ENCODE peak calls at places on chromosomes 12 and 14, in six cellular contexts. One of them, this sample, is unnamed.

GRCh38 chr12:110957652-110958051 is 37.3 kb upstream of the MYL2 start:
- DNase-seq in MCF 10A: no peak
- DNase-seq in neuronal stem cell: no peak
- DNase-seq in osteocyte: peak
- DNase-seq in activated T-cell treated with anti-CD3 and anti-CD28 coated beads, Interleukin-2, amount 50 U/mL, for 1 hour: no peak
- DNase-seq in GM19239: no peak
- DNase-seq in this sample: no peak

GRCh38 chr12:100956311-100956852 is 161.8 kb downstream of the ANO4 start:
- DNase-seq in MCF 10A: no peak
- DNase-seq in neuronal stem cell: no peak
- DNase-seq in osteocyte: no peak
- DNase-seq in activated T-cell treated with anti-CD3 and anti-CD28 coated beads, Interleukin-2, amount 50 U/mL, for 1 hour: no peak
- DNase-seq in GM19239: no peak
- DNase-seq in this sample: no peak

GRCh38 chr14:86423212-86423611 is 893.3 kb downstream of the FLRT2 start:
- DNase-seq in MCF 10A: no peak
- DNase-seq in neuronal stem cell: no peak
- DNase-seq in osteocyte: no peak
- DNase-seq in activated T-cell treated with anti-CD3 and anti-CD28 coated beads, Interleukin-2, amount 50 U/mL, for 1 hour: no peak
- DNase-seq in GM19239: no peak
- DNase-seq in this sample: no peak

GRCh38 chr14:59507752-59508103 is 23.4 kb downstream of the JKAMP start:
- DNase-seq in MCF 10A: peak
- DNase-seq in neuronal stem cell: no peak
- DNase-seq in osteocyte: no peak
- DNase-seq in activated T-cell treated with anti-CD3 and anti-CD28 coated beads, Interleukin-2, amount 50 U/mL, for 1 hour: no peak
- DNase-seq in GM19239: no peak
- DNase-seq in this sample: peak

GRCh38 chr14:67532998-67533753 is at the start of gene PLEKHH1:
- DNase-seq in MCF 10A: peak
- DNase-seq in neuronal stem cell: peak
- DNase-seq in osteocyte: no peak
- DNase-seq in activated T-cell treated with anti-CD3 and anti-CD28 coated beads, Interleukin-2, amount 50 U/mL, for 1 hour: peak
- DNase-seq in GM19239: peak
- DNase-seq in this sample: peak

GRCh38 chr14:29459967-29460366 is 467.7 kb downstream of the PRKD1 start:
- DNase-seq in MCF 10A: no peak
- DNase-seq in neuronal stem cell: no peak
- DNase-seq in osteocyte: no peak
- DNase-seq in activated T-cell treated with anti-CD3 and anti-CD28 coated beads, Interleukin-2, amount 50 U/mL, for 1 hour: no peak
- DNase-seq in GM19239: no peak
- DNase-seq in this sample: no peak

GRCh38 chr12:27048822-27049752 is 26.7 kb downstream of the MED21 start:
- DNase-seq in MCF 10A: peak
- DNase-seq in neuronal stem cell: no peak
- DNase-seq in osteocyte: no peak
- DNase-seq in activated T-cell treated with anti-CD3 and anti-CD28 coated beads, Interleukin-2, amount 50 U/mL, for 1 hour: no peak
- DNase-seq in GM19239: no peak
- DNase-seq in this sample: peak

GRCh38 chr12:49264466-49264872 is 413 bp upstream of the TUBA1C start:
- DNase-seq in MCF 10A: no peak
- DNase-seq in neuronal stem cell: no peak
- DNase-seq in osteocyte: no peak
- DNase-seq in activated T-cell treated with anti-CD3 and anti-CD28 coated beads, Interleukin-2, amount 50 U/mL, for 1 hour: peak
- DNase-seq in GM19239: peak
- DNase-seq in this sample: no peak

GRCh38 chr12:53241623-53242412 is 9.8 kb upstream of the RARG start:
- DNase-seq in MCF 10A: no peak
- DNase-seq in neuronal stem cell: no peak
- DNase-seq in osteocyte: no peak
- DNase-seq in activated T-cell treated with anti-CD3 and anti-CD28 coated beads, Interleukin-2, amount 50 U/mL, for 1 hour: no peak
- DNase-seq in GM19239: no peak
- DNase-seq in this sample: no peak

GRCh38 chr12:2944401-2945047 is 14.7 kb upstream of the TEAD4 start:
- DNase-seq in MCF 10A: peak
- DNase-seq in neuronal stem cell: peak
- DNase-seq in osteocyte: no peak
- DNase-seq in activated T-cell treated with anti-CD3 and anti-CD28 coated beads, Interleukin-2, amount 50 U/mL, for 1 hour: peak
- DNase-seq in GM19239: peak
- DNase-seq in this sample: peak

GRCh38 chr12:62983594-62983993 is 48.6 kb upstream of the PPM1H start:
- DNase-seq in MCF 10A: peak
- DNase-seq in neuronal stem cell: no peak
- DNase-seq in osteocyte: no peak
- DNase-seq in activated T-cell treated with anti-CD3 and anti-CD28 coated beads, Interleukin-2, amount 50 U/mL, for 1 hour: no peak
- DNase-seq in GM19239: no peak
- DNase-seq in this sample: no peak

GRCh38 chr14:92531151-92531873 is 17.7 kb downstream of the RIN3 start:
- DNase-seq in MCF 10A: no peak
- DNase-seq in neuronal stem cell: no peak
- DNase-seq in osteocyte: no peak
- DNase-seq in activated T-cell treated with anti-CD3 and anti-CD28 coated beads, Interleukin-2, amount 50 U/mL, for 1 hour: peak
- DNase-seq in GM19239: no peak
- DNase-seq in this sample: no peak

GRCh38 chr12:96398422-96399080 is 1.7 kb downstream of the CDK17 start:
- DNase-seq in MCF 10A: peak
- DNase-seq in neuronal stem cell: no peak
- DNase-seq in osteocyte: no peak
- DNase-seq in activated T-cell treated with anti-CD3 and anti-CD28 coated beads, Interleukin-2, amount 50 U/mL, for 1 hour: no peak
- DNase-seq in GM19239: no peak
- DNase-seq in this sample: no peak

GRCh38 chr12:47989023-47989417 is 15.3 kb downstream of the COL2A1 start:
- DNase-seq in MCF 10A: no peak
- DNase-seq in neuronal stem cell: no peak
- DNase-seq in osteocyte: no peak
- DNase-seq in activated T-cell treated with anti-CD3 and anti-CD28 coated beads, Interleukin-2, amount 50 U/mL, for 1 hour: no peak
- DNase-seq in GM19239: no peak
- DNase-seq in this sample: no peak

GRCh38 chr14:75450381-75451276 is 22.8 kb downstream of the JDP2 start:
- DNase-seq in MCF 10A: peak
- DNase-seq in neuronal stem cell: no peak
- DNase-seq in osteocyte: no peak
- DNase-seq in activated T-cell treated with anti-CD3 and anti-CD28 coated beads, Interleukin-2, amount 50 U/mL, for 1 hour: no peak
- DNase-seq in GM19239: no peak
- DNase-seq in this sample: peak

GRCh38 chr14:90301122-90301521 is 30.6 kb downstream of the NRDE2 start:
- DNase-seq in MCF 10A: no peak
- DNase-seq in neuronal stem cell: no peak
- DNase-seq in osteocyte: no peak
- DNase-seq in activated T-cell treated with anti-CD3 and anti-CD28 coated beads, Interleukin-2, amount 50 U/mL, for 1 hour: no peak
- DNase-seq in GM19239: no peak
- DNase-seq in this sample: no peak

GRCh38 chr12:96361074-96361473 is 39.2 kb downstream of the CDK17 start:
- DNase-seq in MCF 10A: no peak
- DNase-seq in neuronal stem cell: no peak
- DNase-seq in osteocyte: no peak
- DNase-seq in activated T-cell treated with anti-CD3 and anti-CD28 coated beads, Interleukin-2, amount 50 U/mL, for 1 hour: no peak
- DNase-seq in GM19239: no peak
- DNase-seq in this sample: no peak

GRCh38 chr12:26789731-26790644 is 43.0 kb downstream of the ITPR2 start:
- DNase-seq in MCF 10A: peak
- DNase-seq in neuronal stem cell: no peak
- DNase-seq in osteocyte: no peak
- DNase-seq in activated T-cell treated with anti-CD3 and anti-CD28 coated beads, Interleukin-2, amount 50 U/mL, for 1 hour: no peak
- DNase-seq in GM19239: no peak
- DNase-seq in this sample: peak

GRCh38 chr14:33566082-33566481 is 384.8 kb downstream of the EGLN3 start:
- DNase-seq in MCF 10A: no peak
- DNase-seq in neuronal stem cell: no peak
- DNase-seq in osteocyte: no peak
- DNase-seq in activated T-cell treated with anti-CD3 and anti-CD28 coated beads, Interleukin-2, amount 50 U/mL, for 1 hour: no peak
- DNase-seq in GM19239: no peak
- DNase-seq in this sample: no peak

GRCh38 chr12:104219908-104220404 is 4.4 kb downstream of the TXNRD1 start:
- DNase-seq in MCF 10A: peak
- DNase-seq in neuronal stem cell: no peak
- DNase-seq in osteocyte: no peak
- DNase-seq in activated T-cell treated with anti-CD3 and anti-CD28 coated beads, Interleukin-2, amount 50 U/mL, for 1 hour: peak
- DNase-seq in GM19239: no peak
- DNase-seq in this sample: peak

GRCh38 chr12:108884116-108885012 is 4.5 kb downstream of the DAO start:
- DNase-seq in MCF 10A: peak
- DNase-seq in neuronal stem cell: no peak
- DNase-seq in osteocyte: no peak
- DNase-seq in activated T-cell treated with anti-CD3 and anti-CD28 coated beads, Interleukin-2, amount 50 U/mL, for 1 hour: peak
- DNase-seq in GM19239: peak
- DNase-seq in this sample: peak

GRCh38 chr12:62301080-62301798 is 41.0 kb downstream of the USP15 start:
- DNase-seq in MCF 10A: no peak
- DNase-seq in neuronal stem cell: no peak
- DNase-seq in osteocyte: no peak
- DNase-seq in activated T-cell treated with anti-CD3 and anti-CD28 coated beads, Interleukin-2, amount 50 U/mL, for 1 hour: no peak
- DNase-seq in GM19239: no peak
- DNase-seq in this sample: no peak

GRCh38 chr14:73238262-73238852 is 1.1 kb downstream of the PAPLN start:
- DNase-seq in MCF 10A: peak
- DNase-seq in neuronal stem cell: no peak
- DNase-seq in osteocyte: peak
- DNase-seq in activated T-cell treated with anti-CD3 and anti-CD28 coated beads, Interleukin-2, amount 50 U/mL, for 1 hour: no peak
- DNase-seq in GM19239: no peak
- DNase-seq in this sample: peak

GRCh38 chr12:68185598-68185997 is 26.1 kb upstream of the IFNG start:
- DNase-seq in MCF 10A: no peak
- DNase-seq in neuronal stem cell: no peak
- DNase-seq in osteocyte: no peak
- DNase-seq in activated T-cell treated with anti-CD3 and anti-CD28 coated beads, Interleukin-2, amount 50 U/mL, for 1 hour: no peak
- DNase-seq in GM19239: no peak
- DNase-seq in this sample: no peak

GRCh38 chr14:95774265-95775160 is 60.6 kb upstream of the TCL1A start:
- DNase-seq in MCF 10A: peak
- DNase-seq in neuronal stem cell: peak
- DNase-seq in osteocyte: no peak
- DNase-seq in activated T-cell treated with anti-CD3 and anti-CD28 coated beads, Interleukin-2, amount 50 U/mL, for 1 hour: peak
- DNase-seq in GM19239: peak
- DNase-seq in this sample: peak

GRCh38 chr12:110330124-110330523 is 49.1 kb downstream of the ATP2A2 start:
- DNase-seq in MCF 10A: no peak
- DNase-seq in neuronal stem cell: no peak
- DNase-seq in osteocyte: no peak
- DNase-seq in activated T-cell treated with anti-CD3 and anti-CD28 coated beads, Interleukin-2, amount 50 U/mL, for 1 hour: no peak
- DNase-seq in GM19239: no peak
- DNase-seq in this sample: no peak

GRCh38 chr12:56634837-56635538 is 4.9 kb upstream of the BAZ2A start:
- DNase-seq in MCF 10A: peak
- DNase-seq in neuronal stem cell: no peak
- DNase-seq in osteocyte: peak
- DNase-seq in activated T-cell treated with anti-CD3 and anti-CD28 coated beads, Interleukin-2, amount 50 U/mL, for 1 hour: peak
- DNase-seq in GM19239: no peak
- DNase-seq in this sample: peak

GRCh38 chr12:57735198-57735855 is 3.2 kb downstream of the AGAP2 start:
- DNase-seq in MCF 10A: no peak
- DNase-seq in neuronal stem cell: no peak
- DNase-seq in osteocyte: no peak
- DNase-seq in activated T-cell treated with anti-CD3 and anti-CD28 coated beads, Interleukin-2, amount 50 U/mL, for 1 hour: no peak
- DNase-seq in GM19239: no peak
- DNase-seq in this sample: no peak

GRCh38 chr14:71720978-71721624 is 211.1 kb upstream of the RGS6 start:
- DNase-seq in MCF 10A: peak
- DNase-seq in neuronal stem cell: peak
- DNase-seq in osteocyte: no peak
- DNase-seq in activated T-cell treated with anti-CD3 and anti-CD28 coated beads, Interleukin-2, amount 50 U/mL, for 1 hour: no peak
- DNase-seq in GM19239: peak
- DNase-seq in this sample: peak

GRCh38 chr12:64858882-64859281 is 34.4 kb downstream of the TBC1D30 start:
- DNase-seq in MCF 10A: no peak
- DNase-seq in neuronal stem cell: no peak
- DNase-seq in osteocyte: no peak
- DNase-seq in activated T-cell treated with anti-CD3 and anti-CD28 coated beads, Interleukin-2, amount 50 U/mL, for 1 hour: no peak
- DNase-seq in GM19239: no peak
- DNase-seq in this sample: no peak

GRCh38 chr12:124120718-124121117 is 147.7 kb downstream of the ZNF664 start:
- DNase-seq in MCF 10A: no peak
- DNase-seq in neuronal stem cell: no peak
- DNase-seq in osteocyte: no peak
- DNase-seq in activated T-cell treated with anti-CD3 and anti-CD28 coated beads, Interleukin-2, amount 50 U/mL, for 1 hour: no peak
- DNase-seq in GM19239: no peak
- DNase-seq in this sample: no peak

GRCh38 chr12:122854554-122854953 is 19.3 kb downstream of the HIP1R start:
- DNase-seq in MCF 10A: no peak
- DNase-seq in neuronal stem cell: no peak
- DNase-seq in osteocyte: no peak
- DNase-seq in activated T-cell treated with anti-CD3 and anti-CD28 coated beads, Interleukin-2, amount 50 U/mL, for 1 hour: no peak
- DNase-seq in GM19239: no peak
- DNase-seq in this sample: no peak

GRCh38 chr12:98838282-98838681 is 193.2 kb downstream of the APAF1 start:
- DNase-seq in MCF 10A: peak
- DNase-seq in neuronal stem cell: no peak
- DNase-seq in osteocyte: no peak
- DNase-seq in activated T-cell treated with anti-CD3 and anti-CD28 coated beads, Interleukin-2, amount 50 U/mL, for 1 hour: no peak
- DNase-seq in GM19239: no peak
- DNase-seq in this sample: no peak

GRCh38 chr14:32507029-32507984 is 178.2 kb downstream of the AKAP6 start:
- DNase-seq in MCF 10A: peak
- DNase-seq in neuronal stem cell: no peak
- DNase-seq in osteocyte: no peak
- DNase-seq in activated T-cell treated with anti-CD3 and anti-CD28 coated beads, Interleukin-2, amount 50 U/mL, for 1 hour: no peak
- DNase-seq in GM19239: no peak
- DNase-seq in this sample: peak

GRCh38 chr14:104582649-104583048 is 3.1 kb downstream of the C14orf180 start:
- DNase-seq in MCF 10A: no peak
- DNase-seq in neuronal stem cell: no peak
- DNase-seq in osteocyte: no peak
- DNase-seq in activated T-cell treated with anti-CD3 and anti-CD28 coated beads, Interleukin-2, amount 50 U/mL, for 1 hour: no peak
- DNase-seq in GM19239: no peak
- DNase-seq in this sample: no peak

GRCh38 chr14:71328183-71328582 is 420.9 kb downstream of the PCNX1 start:
- DNase-seq in MCF 10A: no peak
- DNase-seq in neuronal stem cell: no peak
- DNase-seq in osteocyte: no peak
- DNase-seq in activated T-cell treated with anti-CD3 and anti-CD28 coated beads, Interleukin-2, amount 50 U/mL, for 1 hour: no peak
- DNase-seq in GM19239: no peak
- DNase-seq in this sample: no peak